ENCODE peak calls at places on chromosomes 5 and 9, in seven cellular contexts. B is IMR-90, Y is ovary, L is K562, A is esophagus squamous epithelium, K is GM12892, V is testis. E is an unnamed sample.

GRCh38 chr9:36323926-36324325 is 65.7 kb upstream of the GNE start:
- DNase-seq in K (no peak), V (no peak), Y (no peak), A (no peak), L (no peak), B (no peak), E (no peak)

GRCh38 chr5:1343931-1344901 is 683 bp downstream of the CLPTM1L start:
- DNase-seq in K (no peak), A (no peak), V (no peak), L (peak; percentile 53), B (peak; percentile 12), Y (no peak), E (peak; percentile 43)

GRCh38 chr5:23014251-23014650 is 161.1 kb upstream of the CDH12 start:
- DNase-seq in B (no peak), V (no peak), A (no peak), Y (no peak), K (no peak), L (no peak), E (no peak)

GRCh38 chr5:10192309-10192708 is 57.4 kb downstream of the ATPSCKMT start:
- DNase-seq in B (peak; percentile 84), A (no peak), L (no peak), K (no peak), Y (no peak), V (no peak), E (no peak)

GRCh38 chr9:131334568-131335105 is 45.1 kb downstream of the PLPP7 start:
- DNase-seq in A (no peak), Y (peak; percentile 36), K (no peak), B (peak; percentile 38), V (peak; percentile 50), L (peak; percentile 25), E (peak; percentile 74)

GRCh38 chr5:136730426-136730825 is 365.1 kb upstream of the TRPC7 start:
- DNase-seq in V (no peak), B (no peak), A (no peak), K (no peak), L (no peak), Y (no peak), E (no peak)

GRCh38 chr5:170293273-170293672 is 4.3 kb downstream of the LCP2 start:
- DNase-seq in Y (no peak), A (peak; percentile 40), K (no peak), V (no peak), L (no peak), B (no peak), E (no peak)

GRCh38 chr9:5587024-5587423 is 41.9 kb upstream of the RIC1 start:
- DNase-seq in Y (no peak), K (no peak), A (no peak), B (peak; percentile 95), V (no peak), L (no peak), E (peak; percentile 4)

DNA sequence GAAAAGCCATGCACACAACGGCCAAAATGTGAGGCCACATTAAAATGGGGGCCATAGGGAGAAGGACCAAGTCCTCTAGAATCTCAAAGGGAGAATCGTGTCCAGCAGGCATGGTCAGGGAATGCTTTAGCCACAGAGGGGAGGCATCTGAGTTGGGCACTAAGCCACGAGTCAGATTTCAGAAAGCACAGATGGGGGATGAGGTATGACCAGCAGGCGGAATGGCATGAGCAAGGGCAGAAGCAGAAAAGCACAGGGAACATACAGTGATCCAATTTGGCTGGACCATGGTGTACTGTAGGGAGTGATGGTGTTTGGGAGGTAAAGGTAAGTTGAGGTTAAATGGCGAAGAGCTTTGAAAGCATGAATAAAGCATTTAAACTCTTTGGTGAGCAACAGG is 214.6 kb downstream of the TLE1 start:
- DNase-seq in Y (no peak), B (no peak), K (no peak), V (no peak), A (no peak), L (no peak), E (no peak)
- TF ChIP-seq POLR2A in Y (no peak), B (no peak), K (no peak), V (no peak), A (no peak), L (no peak), E (no peak)

GRCh38 chr5:52799983-52800393 is 12.3 kb downstream of the ITGA1 start:
- DNase-seq in B (peak; percentile 94), Y (peak; percentile 96), K (peak; percentile 66), A (peak; percentile 58), V (peak; percentile 95), L (peak; percentile 94), E (peak; percentile 94)

GRCh38 chr5:52799358-52799982 is 11.8 kb downstream of the ITGA1 start:
- DNase-seq in K (no peak), L (no peak), Y (no peak), B (peak; percentile 79), A (no peak), V (peak; percentile 48), E (peak; percentile 64)

GRCh38 chr5:52801329-52801728 is 13.6 kb downstream of the ITGA1 start:
- DNase-seq in Y (no peak), V (no peak), B (peak; percentile 46), A (no peak), L (peak; percentile 11), K (no peak), E (peak; percentile 3)

GRCh38 chr5:52798952-52799351 is 11.2 kb downstream of the ITGA1 start:
- DNase-seq in A (no peak), Y (no peak), V (no peak), B (no peak), L (no peak), K (no peak), E (no peak)

GRCh38 chr5:52800394-52801213 is 12.9 kb downstream of the ITGA1 start:
- DNase-seq in Y (peak; percentile 54), L (peak; percentile 63), V (peak; percentile 52), B (peak; percentile 82), A (peak; percentile 36), K (no peak), E (peak; percentile 79)
- TF ChIP-seq POLR2A in Y (no peak), L (peak; percentile 42), V (no peak), B (no peak), A (peak; percentile 24), K (no peak), E (peak; percentile 46)

DNA sequence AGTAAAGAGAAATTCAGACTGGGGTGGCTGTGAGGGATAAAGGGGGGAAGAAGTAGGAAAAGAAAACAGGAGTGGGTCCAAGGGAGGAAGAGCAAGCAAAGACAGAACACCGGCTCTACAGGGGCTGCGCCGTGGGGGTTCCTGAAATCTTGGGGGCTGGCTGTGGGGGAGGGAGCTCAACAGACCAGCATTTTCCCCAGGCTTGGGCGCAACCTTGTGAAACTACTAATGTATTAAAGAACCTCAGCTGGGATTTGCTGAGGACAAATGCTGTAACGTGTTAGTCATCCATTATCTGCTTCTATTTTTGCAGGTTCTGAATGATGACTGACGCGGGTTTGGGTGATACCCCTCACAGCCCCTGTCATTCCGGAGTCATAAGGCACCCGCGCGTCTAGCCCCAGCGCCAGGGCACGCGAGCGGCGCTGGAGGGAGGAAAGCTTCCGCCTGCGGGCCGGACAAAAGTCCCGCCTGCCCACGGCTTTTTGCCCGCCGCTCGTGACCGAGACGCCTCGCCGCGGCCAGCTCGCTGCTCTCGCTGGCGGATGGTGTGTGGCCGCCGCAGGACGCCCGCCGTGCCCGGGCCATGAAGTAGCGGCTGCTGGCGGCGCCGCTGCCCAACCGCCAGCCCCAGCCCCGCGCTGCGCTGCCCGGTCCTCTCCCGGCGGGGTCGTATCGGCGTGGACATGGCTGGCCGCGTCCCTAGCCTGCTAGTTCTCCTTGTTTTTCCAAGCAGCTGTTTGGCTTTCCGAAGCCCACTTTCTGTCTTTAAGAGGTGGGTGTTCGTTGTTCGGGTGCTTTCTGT is 110.6 kb downstream of the PAM start:
- DNase-seq in Y (peak; percentile 73), B (peak; percentile 88), A (no peak), V (peak; percentile 68), L (no peak), K (peak; percentile 30), E (peak; percentile 71)
- TF ChIP-seq POLR2A in Y (no peak), B (peak; percentile 82), A (no peak), V (no peak), L (no peak), K (peak; percentile 62), E (peak; percentile 43)

DNA sequence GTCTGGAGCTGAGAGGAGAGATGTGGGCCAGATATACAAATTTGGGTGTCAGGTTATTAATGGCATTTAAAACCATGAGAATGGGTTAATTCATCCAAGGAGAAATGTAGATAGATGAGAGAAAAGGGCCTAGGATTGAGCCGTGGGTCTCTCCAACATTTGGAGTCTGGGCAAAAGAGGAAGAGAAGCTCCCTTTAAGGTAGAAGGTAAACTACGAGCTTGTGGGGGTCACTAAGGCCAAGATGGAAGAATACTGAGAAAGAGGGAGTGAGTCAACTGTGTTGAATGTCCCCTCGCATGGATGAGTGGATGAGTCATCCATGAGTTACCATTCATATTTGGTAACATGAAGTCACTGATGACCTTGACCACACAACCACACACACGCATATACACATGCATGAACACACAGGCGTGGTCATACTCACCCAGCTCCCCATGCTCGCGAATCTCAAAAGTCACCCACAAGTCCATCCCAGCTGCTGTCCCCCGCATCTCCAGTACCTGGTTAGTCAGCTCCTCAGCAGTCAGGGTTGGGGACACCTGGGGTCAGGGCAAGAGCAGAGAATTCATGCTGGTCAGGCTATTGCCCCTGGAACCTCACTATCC is 6.8 kb upstream of the FCHSD1 start:
- DNase-seq in V (no peak), L (peak; percentile 62), A (no peak), K (no peak), Y (no peak), B (peak; percentile 98), E (peak; percentile 16)
- TF ChIP-seq POLR2A in V (no peak), L (no peak), A (no peak), K (no peak), Y (no peak), B (no peak), E (no peak)

GRCh38 chr5:154940772-154941620 is at the start of gene MRPL22:
- DNase-seq in Y (peak; percentile 90), K (peak; percentile 71), B (peak; percentile 93), V (peak; percentile 92), L (peak; percentile 96), A (peak; percentile 59), E (peak; percentile 97)
- TF ChIP-seq POLR2A in Y (peak; percentile 39), K (peak; percentile 91), B (peak; percentile 48), V (no peak), L (peak; percentile 95), A (peak; percentile 64), E (peak; percentile 90)